ENCODE peak calls at places on chromosomes 4 and X, in six cellular contexts. O is GM12892, F is HS-5, Q is RPMI7951, E is amniotic stem cell, L is suprapubic skin. P is an unnamed sample.

GRCh38 chr4:41600243-41600642 is 62.3 kb downstream of the LIMCH1 start:
- DNase-seq in F (no peak), L (no peak), Q (no peak), O (no peak), E (no peak), P (no peak)

GRCh38 chr4:47413515-47413914 is 50.0 kb downstream of the COMMD8 start:
- DNase-seq in Q (no peak), F (no peak), O (no peak), L (no peak), E (no peak), P (no peak)

GRCh38 chr4:165994706-165995105 is 121.7 kb downstream of the TLL1 start:
- DNase-seq in O (no peak), L (no peak), Q (no peak), F (peak), E (no peak), P (peak)

GRCh38 chrX:53422915-53423268 is 219 bp downstream of the RIBC1 start:
- DNase-seq in L (no peak), F (no peak), Q (no peak), E (no peak), O (no peak), P (no peak)

GRCh38 chrX:5559386-5559785 is 669.3 kb downstream of the NLGN4X start:
- DNase-seq in Q (no peak), L (no peak), F (no peak), O (no peak), E (no peak), P (no peak)

GRCh38 chr4:139593091-139593564 is 37.1 kb upstream of the SETD7 start:
- DNase-seq in O (no peak), L (no peak), Q (no peak), F (peak), E (no peak), P (no peak)

GRCh38 chr4:110198472-110199419 is at the start of gene ELOVL6:
- DNase-seq in L (peak), Q (peak), F (no peak), E (peak), O (peak), P (peak)

GRCh38 chr4:126628933-126629332 is 1003.8 kb upstream of the INTU start:
- DNase-seq in E (no peak), L (no peak), F (no peak), O (no peak), Q (no peak), P (no peak)

GRCh38 chrX:31353095-31353494 is 281.3 kb upstream of the FTHL17 start:
- DNase-seq in E (peak), L (no peak), O (no peak), F (peak), Q (peak), P (peak)

GRCh38 chrX:148722966-148723365 is 222.5 kb downstream of the AFF2 start:
- DNase-seq in L (no peak), Q (no peak), O (no peak), F (no peak), E (no peak), P (no peak)

GRCh38 chr4:1716065-1716945 is 4.2 kb upstream of the SLBP start:
- DNase-seq in O (no peak), L (no peak), Q (no peak), F (no peak), E (no peak), P (no peak)

GRCh38 chrX:26586570-26586969 is 370.6 kb downstream of the MAGEB5 start:
- DNase-seq in F (no peak), E (no peak), O (no peak), Q (no peak), L (no peak), P (no peak)

GRCh38 chr4:146478009-146478408 is 43.7 kb downstream of the SLC10A7 start:
- DNase-seq in E (no peak), L (no peak), F (no peak), O (no peak), Q (no peak), P (no peak)

GRCh38 chrX:50470103-50471031 is at the start of gene DGKK:
- DNase-seq in O (no peak), E (no peak), F (no peak), L (no peak), Q (no peak), P (no peak)

GRCh38 chr4:10684631-10685030 is at the start of gene CLNK:
- DNase-seq in O (no peak), F (no peak), L (no peak), Q (no peak), E (no peak), P (no peak)

GRCh38 chr4:83013931-83014330 is 3.3 kb upstream of the LIN54 start:
- DNase-seq in F (no peak), O (no peak), E (no peak), L (no peak), Q (no peak), P (no peak)

GRCh38 chrX:36961590-36961989 is 46.6 kb upstream of the FAM47C start:
- DNase-seq in O (no peak), Q (peak), E (no peak), L (no peak), F (no peak), P (no peak)

GRCh38 chrX:1496076-1496475 is 40.9 kb downstream of the P2RY8 start:
- DNase-seq in E (no peak), O (no peak), Q (no peak), L (no peak), F (no peak), P (no peak)

GRCh38 chr4:1239949-1240305 is 9.0 kb downstream of the CTBP1 start:
- DNase-seq in Q (no peak), L (peak), F (no peak), E (no peak), O (no peak), P (no peak)

GRCh38 chr4:77072195-77072753 is 3.5 kb downstream of the CCNI start:
- DNase-seq in L (no peak), F (no peak), E (no peak), Q (no peak), O (no peak), P (no peak)

GRCh38 chr4:10951306-10951705 is 266.7 kb upstream of the CLNK start:
- DNase-seq in O (no peak), F (no peak), E (no peak), Q (no peak), L (no peak), P (no peak)

GRCh38 chrX:40010550-40011364 is 87.0 kb downstream of the BCOR start:
- DNase-seq in L (no peak), O (no peak), Q (no peak), E (no peak), F (no peak), P (no peak)

GRCh38 chr4:103075894-103076776 is at the start of gene SLC9B2:
- DNase-seq in L (peak), Q (peak), F (peak), O (peak), E (peak), P (peak)

GRCh38 chr4:83219344-83219990 is 65.1 kb downstream of the COQ2 start:
- DNase-seq in F (no peak), Q (peak), O (no peak), E (no peak), L (no peak), P (no peak)

P was measured in RKO.